ENCODE peak calls at places on chromosome 1, in six cellular contexts. One of them, this sample, is unnamed.

GRCh38 chr1:165476776-165477175 is 31.9 kb upstream of the RXRG start:
- DNase-seq in AG04449: no peak
- DNase-seq in cardiac muscle cell: no peak
- DNase-seq in PC-3: no peak
- DNase-seq in cardiac fibroblast: no peak
- DNase-seq in stomach: no peak
- DNase-seq in this sample: no peak

GRCh38 chr1:112507896-112508241 is 896 bp upstream of the WNT2B start:
- DNase-seq in AG04449: no peak
- DNase-seq in cardiac muscle cell: no peak
- DNase-seq in PC-3: peak
- DNase-seq in cardiac fibroblast: no peak
- DNase-seq in stomach: no peak
- DNase-seq in this sample: no peak

GRCh38 chr1:218034464-218034863 is 250.6 kb upstream of the RRP15 start:
- DNase-seq in AG04449: no peak
- DNase-seq in cardiac muscle cell: no peak
- DNase-seq in PC-3: no peak
- DNase-seq in cardiac fibroblast: no peak
- DNase-seq in stomach: no peak
- DNase-seq in this sample: no peak

GRCh38 chr1:235648954-235649721 is 446 bp downstream of the GNG4 start:
- DNase-seq in AG04449: no peak
- DNase-seq in cardiac muscle cell: peak
- DNase-seq in PC-3: peak
- DNase-seq in cardiac fibroblast: peak
- DNase-seq in stomach: peak
- DNase-seq in this sample: no peak

GRCh38 chr1:234956821-234957329 is 171.8 kb downstream of the TOMM20 start:
- DNase-seq in AG04449: no peak
- DNase-seq in cardiac muscle cell: no peak
- DNase-seq in PC-3: no peak
- DNase-seq in cardiac fibroblast: no peak
- DNase-seq in stomach: no peak
- DNase-seq in this sample: no peak

GRCh38 chr1:58924016-58924565 is 140.2 kb upstream of the JUN start:
- DNase-seq in AG04449: no peak
- DNase-seq in cardiac muscle cell: no peak
- DNase-seq in PC-3: no peak
- DNase-seq in cardiac fibroblast: no peak
- DNase-seq in stomach: no peak
- DNase-seq in this sample: no peak

GRCh38 chr1:10052347-10052746 is 19.6 kb downstream of the UBE4B start:
- DNase-seq in AG04449: no peak
- DNase-seq in cardiac muscle cell: no peak
- DNase-seq in PC-3: no peak
- DNase-seq in cardiac fibroblast: no peak
- DNase-seq in stomach: no peak
- DNase-seq in this sample: no peak

GRCh38 chr1:245707941-245708340 is 553.2 kb downstream of the KIF26B start:
- DNase-seq in AG04449: no peak
- DNase-seq in cardiac muscle cell: no peak
- DNase-seq in PC-3: no peak
- DNase-seq in cardiac fibroblast: no peak
- DNase-seq in stomach: no peak
- DNase-seq in this sample: peak

GRCh38 chr1:152014943-152015342 is 21.3 kb upstream of the S100A10 start:
- DNase-seq in AG04449: no peak
- DNase-seq in cardiac muscle cell: no peak
- DNase-seq in PC-3: no peak
- DNase-seq in cardiac fibroblast: no peak
- DNase-seq in stomach: no peak
- DNase-seq in this sample: no peak

GRCh38 chr1:152018537-152018936 is 18.3 kb downstream of the S100A11 start:
- DNase-seq in AG04449: no peak
- DNase-seq in cardiac muscle cell: peak
- DNase-seq in PC-3: peak
- DNase-seq in cardiac fibroblast: no peak
- DNase-seq in stomach: no peak
- DNase-seq in this sample: no peak

GRCh38 chr1:152015766-152016165 is 21.0 kb downstream of the S100A11 start:
- DNase-seq in AG04449: no peak
- DNase-seq in cardiac muscle cell: peak
- DNase-seq in PC-3: no peak
- DNase-seq in cardiac fibroblast: no peak
- DNase-seq in stomach: no peak
- DNase-seq in this sample: no peak

GRCh38 chr1:152009691-152010090 is 16.0 kb upstream of the S100A10 start:
- DNase-seq in AG04449: no peak
- DNase-seq in cardiac muscle cell: no peak
- DNase-seq in PC-3: no peak
- DNase-seq in cardiac fibroblast: no peak
- DNase-seq in stomach: no peak
- DNase-seq in this sample: no peak

DNA sequence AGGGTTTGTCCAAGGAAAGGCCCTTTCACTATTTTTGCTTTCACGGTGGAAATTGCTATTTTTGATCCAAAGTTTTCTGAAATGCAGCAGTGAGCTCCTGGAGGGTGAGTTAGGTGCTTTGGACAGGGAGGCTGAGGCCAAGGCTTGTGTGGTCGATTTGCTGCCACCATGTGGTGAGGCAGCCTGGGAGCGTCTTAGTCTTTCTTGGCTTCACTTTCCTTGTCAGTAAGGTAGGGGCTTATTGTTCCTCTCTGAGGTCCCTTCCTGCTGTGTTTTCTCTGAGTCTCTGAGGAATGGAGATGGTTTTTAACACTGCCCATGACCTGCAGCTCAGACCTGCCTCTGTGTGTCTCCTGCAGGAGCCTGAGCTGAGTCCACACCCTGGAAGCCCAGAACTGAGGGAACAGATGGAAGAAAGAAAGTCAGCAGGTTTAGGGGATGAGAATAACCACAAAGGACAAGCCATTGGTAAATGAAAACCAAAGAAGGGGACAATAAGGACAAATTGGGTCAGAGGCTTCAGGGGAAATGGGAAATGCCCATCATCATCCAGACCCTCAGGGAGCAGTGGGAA is 20.1 kb upstream of the S100A10 start:
- DNase-seq in AG04449: no peak
- DNase-seq in cardiac muscle cell: peak
- DNase-seq in PC-3: peak
- DNase-seq in cardiac fibroblast: peak
- DNase-seq in stomach: peak
- DNase-seq in this sample: no peak
- TF ChIP-seq CTCF in AG04449: peak
- TF ChIP-seq CTCF in cardiac muscle cell: peak
- TF ChIP-seq CTCF in PC-3: peak
- TF ChIP-seq CTCF in cardiac fibroblast: peak
- TF ChIP-seq CTCF in stomach: peak
- TF ChIP-seq CTCF in this sample: peak

GRCh38 chr1:238485062-238485905 is 594.6 kb upstream of the ZP4 start:
- DNase-seq in AG04449: no peak
- DNase-seq in cardiac muscle cell: peak
- DNase-seq in PC-3: peak
- DNase-seq in cardiac fibroblast: peak
- DNase-seq in stomach: no peak
- DNase-seq in this sample: peak
- H3K4me3 ChIP-seq in AG04449: no peak
- H3K4me3 ChIP-seq in cardiac muscle cell: no peak
- H3K4me3 ChIP-seq in PC-3: peak
- H3K4me3 ChIP-seq in cardiac fibroblast: peak
- H3K4me3 ChIP-seq in stomach: no peak
- H3K4me3 ChIP-seq in this sample: peak

DNA sequence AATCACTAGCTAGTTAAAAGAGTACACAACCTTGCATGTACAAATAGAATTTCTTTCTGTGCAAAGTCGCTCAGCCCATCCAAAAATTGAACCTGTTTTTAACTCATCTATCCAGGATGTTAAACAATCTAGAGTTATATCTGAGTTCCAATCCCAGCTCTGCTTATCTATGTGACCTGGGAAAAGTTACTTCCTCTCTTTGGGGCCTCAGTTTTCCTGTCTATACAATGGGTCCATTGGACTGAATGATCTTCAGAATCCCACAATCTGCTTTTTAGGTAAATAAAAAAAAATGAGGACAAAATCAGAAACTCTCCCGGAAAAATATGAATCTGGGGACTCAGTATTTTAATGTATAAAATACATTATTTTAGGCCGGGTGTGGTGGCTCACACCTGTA is 389.5 kb upstream of the PROX1 start:
- DNase-seq in AG04449: no peak
- DNase-seq in cardiac muscle cell: no peak
- DNase-seq in PC-3: no peak
- DNase-seq in cardiac fibroblast: no peak
- DNase-seq in stomach: no peak
- DNase-seq in this sample: no peak
- TF ChIP-seq CTCF in AG04449: no peak
- TF ChIP-seq CTCF in cardiac muscle cell: no peak
- TF ChIP-seq CTCF in PC-3: no peak
- TF ChIP-seq CTCF in cardiac fibroblast: no peak
- TF ChIP-seq CTCF in stomach: no peak
- TF ChIP-seq CTCF in this sample: no peak

GRCh38 chr1:201017828-201018163 is 5.7 kb downstream of the KIF21B start:
- DNase-seq in AG04449: no peak
- DNase-seq in cardiac muscle cell: no peak
- DNase-seq in PC-3: no peak
- DNase-seq in cardiac fibroblast: no peak
- DNase-seq in stomach: no peak
- DNase-seq in this sample: no peak
- H3K4me3 ChIP-seq in AG04449: no peak
- H3K4me3 ChIP-seq in cardiac muscle cell: no peak
- H3K4me3 ChIP-seq in PC-3: no peak
- H3K4me3 ChIP-seq in cardiac fibroblast: no peak
- H3K4me3 ChIP-seq in stomach: no peak
- H3K4me3 ChIP-seq in this sample: no peak

GRCh38 chr1:232725303-232726047 is 79.7 kb upstream of the MAP10 start:
- DNase-seq in AG04449: no peak
- DNase-seq in cardiac muscle cell: no peak
- DNase-seq in PC-3: peak
- DNase-seq in cardiac fibroblast: no peak
- DNase-seq in stomach: no peak
- DNase-seq in this sample: no peak
- TF ChIP-seq CTCF in AG04449: no peak
- TF ChIP-seq CTCF in cardiac muscle cell: no peak
- TF ChIP-seq CTCF in PC-3: peak
- TF ChIP-seq CTCF in cardiac fibroblast: no peak
- TF ChIP-seq CTCF in stomach: no peak
- TF ChIP-seq CTCF in this sample: no peak

GRCh38 chr1:27343639-27344025 is 1.8 kb downstream of the SYTL1 start:
- DNase-seq in AG04449: no peak
- DNase-seq in cardiac muscle cell: no peak
- DNase-seq in PC-3: no peak
- DNase-seq in cardiac fibroblast: no peak
- DNase-seq in stomach: no peak
- DNase-seq in this sample: no peak
- H3K4me3 ChIP-seq in AG04449: no peak
- H3K4me3 ChIP-seq in cardiac muscle cell: no peak
- H3K4me3 ChIP-seq in PC-3: peak
- H3K4me3 ChIP-seq in cardiac fibroblast: no peak
- H3K4me3 ChIP-seq in stomach: peak
- H3K4me3 ChIP-seq in this sample: peak

This sample was measured in kidney epithelial cell.